ENCODE peak calls at places on chromosomes 11 and 22, in eight cellular contexts. U, X, P, E, M, H, F and T are unnamed samples.

GRCh38 chr11:133992121-133992520 is 35.4 kb upstream of the IGSF9B start:
- DNase-seq in F (no peak), H (no peak), U (no peak), X (no peak), M (no peak), E (no peak), P (no peak), T (no peak)

GRCh38 chr22:19852177-19852781 is 2.4 kb downstream of the GNB1L start:
- DNase-seq in P (no peak), E (peak; percentile 73), M (no peak), F (no peak), U (no peak), X (no peak), H (no peak), T (no peak)

GRCh38 chr11:96943970-96944369 is 554.2 kb downstream of the JRKL start:
- DNase-seq in E (no peak), U (no peak), F (no peak), X (no peak), P (no peak), H (no peak), M (no peak), T (no peak)

GRCh38 chr11:105923814-105924213 is 98.2 kb downstream of the MSANTD4 start:
- DNase-seq in U (no peak), X (no peak), P (no peak), F (no peak), E (no peak), H (no peak), M (peak; percentile 53), T (no peak)

GRCh38 chr11:18452927-18453326 is 2.7 kb upstream of the LDHAL6A start:
- DNase-seq in P (no peak), M (no peak), H (no peak), X (no peak), F (no peak), E (no peak), U (no peak), T (no peak)

GRCh38 chr11:68020575-68020974 is 9.9 kb upstream of the NDUFS8 start:
- DNase-seq in F (no peak), P (no peak), E (no peak), H (peak; percentile 67), X (peak; percentile 70), M (peak; percentile 28), U (no peak), T (peak; percentile 63)

GRCh38 chr11:35073691-35074382 is 65.1 kb upstream of the CD44 start:
- DNase-seq in E (no peak), F (no peak), P (no peak), M (no peak), H (no peak), U (no peak), X (no peak), T (peak; percentile 56)

GRCh38 chr22:21587803-21588611 is 20.5 kb downstream of the UBE2L3 start:
- DNase-seq in U (no peak), H (no peak), F (peak; percentile 78), X (no peak), E (peak; percentile 74), P (no peak), M (no peak), T (no peak)

GRCh38 chr22:32729368-32729767 is 72.1 kb upstream of the TIMP3 start:
- DNase-seq in P (no peak), H (no peak), F (no peak), X (no peak), U (no peak), E (no peak), M (no peak), T (no peak)
- TF ChIP-seq MAX in P (no peak), H (no peak), F (no peak), X (no peak), U (no peak), E (no peak), M (no peak), T (no peak)

GRCh38 chr11:2911088-2912037 is 17.9 kb downstream of the PHLDA2 start:
- DNase-seq in F (no peak), M (no peak), U (no peak), X (no peak), E (no peak), P (no peak), H (no peak), T (no peak)
- TF ChIP-seq MAX in F (no peak), M (no peak), U (no peak), X (no peak), E (no peak), P (no peak), H (no peak), T (no peak)

GRCh38 chr11:113090716-113091577 is 129.7 kb downstream of the NCAM1 start:
- DNase-seq in U (no peak), F (no peak), H (no peak), X (no peak), M (no peak), P (no peak), E (no peak), T (no peak)

GRCh38 chr11:113084297-113084696 is 123.1 kb downstream of the NCAM1 start:
- DNase-seq in E (no peak), H (no peak), M (no peak), F (no peak), X (no peak), P (no peak), U (no peak), T (no peak)

GRCh38 chr11:113091578-113091844 is 130.3 kb downstream of the NCAM1 start:
- DNase-seq in H (no peak), F (no peak), P (no peak), M (no peak), E (no peak), U (no peak), X (no peak), T (no peak)

GRCh38 chr11:113085446-113085845 is 124.2 kb downstream of the NCAM1 start:
- DNase-seq in P (no peak), X (no peak), H (no peak), U (no peak), F (no peak), E (no peak), M (no peak), T (no peak)

DNA sequence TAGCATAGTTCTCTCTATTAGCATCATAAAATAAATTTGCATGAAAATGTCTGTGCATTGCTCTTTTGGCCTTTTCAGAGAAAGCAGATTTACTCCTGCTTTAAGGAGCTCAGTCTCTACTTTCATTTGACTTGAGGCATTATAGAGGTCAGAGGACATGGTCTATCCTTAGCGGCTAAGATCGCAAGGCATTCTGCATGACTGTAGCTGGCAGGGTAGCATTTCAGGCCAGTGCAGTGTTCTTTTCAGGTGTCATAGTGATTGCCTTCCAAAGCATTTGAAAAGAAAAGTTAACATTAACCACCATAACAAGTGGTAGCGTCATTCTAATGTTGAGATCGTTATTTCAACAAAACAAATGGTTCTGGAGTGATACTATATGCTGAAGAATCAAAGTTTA is 126.5 kb downstream of the NCAM1 start:
- DNase-seq in P (no peak), E (no peak), U (no peak), H (no peak), F (no peak), X (no peak), M (no peak), T (no peak)
- TF ChIP-seq MAX in P (no peak), E (no peak), U (no peak), H (no peak), F (no peak), X (no peak), M (no peak), T (no peak)

DNA sequence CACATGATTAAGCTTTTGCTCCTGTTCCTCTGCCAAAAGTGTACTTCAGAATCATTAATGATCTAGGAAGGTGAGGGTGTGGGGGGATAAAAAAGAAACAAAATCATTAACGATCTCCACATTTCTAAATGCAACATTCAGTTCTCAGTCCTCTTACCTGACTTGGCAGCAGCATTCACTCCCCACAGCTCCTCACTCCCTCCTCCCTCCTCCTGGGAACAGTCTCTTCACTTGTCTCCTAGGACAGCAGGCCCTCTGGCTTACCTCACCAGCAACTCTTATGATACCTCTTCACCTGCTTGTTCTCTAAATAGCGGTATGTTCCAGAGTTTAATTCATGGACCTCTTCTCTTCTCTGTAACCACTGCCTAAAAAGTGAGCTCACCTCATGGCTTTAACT is 56.5 kb upstream of the APOA1 start:
- DNase-seq in U (no peak), M (no peak), F (no peak), H (no peak), P (no peak), X (no peak), E (no peak), T (no peak)
- TF ChIP-seq MAX in U (no peak), M (no peak), F (no peak), H (no peak), P (no peak), X (no peak), E (no peak), T (no peak)

DNA sequence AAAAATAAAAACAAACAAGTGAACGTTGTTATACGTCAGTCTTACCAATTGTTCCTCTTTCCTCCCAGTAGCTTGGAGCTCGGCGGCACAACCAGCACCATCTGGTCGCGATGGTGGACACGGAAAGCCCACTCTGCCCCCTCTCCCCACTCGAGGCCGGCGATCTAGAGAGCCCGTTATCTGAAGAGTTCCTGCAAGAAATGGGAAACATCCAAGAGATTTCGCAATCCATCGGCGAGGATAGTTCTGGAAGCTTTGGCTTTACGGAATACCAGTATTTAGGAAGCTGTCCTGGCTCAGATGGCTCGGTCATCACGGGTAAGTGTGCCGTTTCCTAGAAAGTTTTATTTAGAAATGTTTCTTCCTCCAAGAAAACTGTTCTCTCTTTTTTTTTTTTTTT is 47.9 kb downstream of the PPARA start:
- DNase-seq in F (no peak), X (no peak), H (no peak), M (no peak), E (no peak), U (no peak), P (no peak), T (no peak)
- TF ChIP-seq MAX in F (no peak), X (no peak), H (no peak), M (no peak), E (no peak), U (no peak), P (no peak), T (no peak)

DNA sequence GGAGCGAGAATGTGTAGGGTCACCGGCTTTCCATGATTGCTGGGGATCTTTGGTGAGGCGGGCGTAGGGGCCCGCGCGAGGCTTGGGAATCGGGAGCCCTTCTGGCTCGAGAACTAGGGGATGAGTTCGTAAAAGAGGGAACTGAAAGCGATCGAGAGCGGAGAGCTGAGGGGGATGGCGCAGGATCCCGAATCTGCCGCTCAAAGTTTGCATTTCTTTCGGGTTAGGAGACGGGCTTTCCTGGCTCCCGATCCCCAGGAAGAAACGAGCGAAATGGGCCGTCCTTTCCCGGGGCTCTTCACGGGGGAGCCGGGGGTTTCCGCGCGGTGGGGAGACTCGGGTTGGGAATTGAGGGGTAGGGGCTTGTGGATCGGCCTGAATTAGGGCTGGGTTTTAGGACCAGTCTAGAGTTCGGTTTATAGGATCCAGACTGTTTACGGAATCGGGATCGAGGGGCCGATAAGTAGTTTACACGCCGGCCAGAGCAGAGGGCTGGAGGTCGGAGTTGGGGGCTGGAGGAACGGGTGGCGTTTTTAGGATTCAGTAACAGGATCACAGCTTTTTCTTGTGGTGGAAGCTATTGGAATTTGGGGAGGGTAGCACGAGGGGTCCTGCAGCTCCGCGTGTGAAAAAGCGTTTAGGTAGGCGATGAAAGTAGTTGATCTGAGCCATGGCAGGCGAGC is 1.3 kb downstream of the PKNOX2 start:
- DNase-seq in E (no peak), M (no peak), U (no peak), F (no peak), H (no peak), P (no peak), X (peak; percentile 14), T (no peak)
- TF ChIP-seq MAX in E (no peak), M (no peak), U (no peak), F (no peak), H (no peak), P (no peak), X (no peak), T (no peak)